ENCODE peak calls at places on chromosomes 16 and 17, in eight cellular contexts. U, I, F, X, H, G, N and Q are unnamed samples.

GRCh38 chr17:29571883-29572681 is 3.6 kb downstream of the TP53I13 start:
- DNase-seq in G (no peak), H (no peak), I (no peak), X (no peak), N (no peak), F (no peak), U (no peak), Q (no peak)

GRCh38 chr17:78706271-78706915 is 75.7 kb downstream of the CYTH1 start:
- DNase-seq in X (no peak), U (peak; percentile 22), F (no peak), I (no peak), G (no peak), N (no peak), H (no peak), Q (no peak)

GRCh38 chr17:16352838-16353701 is at the start of gene CENPV:
- DNase-seq in N (peak; percentile 54), H (peak; percentile 40), G (peak; percentile 73), U (no peak), F (peak; percentile 22), I (peak; percentile 42), X (peak; percentile 59), Q (peak; percentile 49)

GRCh38 chr17:4147751-4148310 is 4.8 kb downstream of the CYB5D2 start:
- DNase-seq in I (no peak), H (no peak), X (no peak), N (no peak), U (no peak), F (no peak), G (no peak), Q (no peak)

GRCh38 chr17:59381716-59382570 is 50.5 kb downstream of the YPEL2 start:
- DNase-seq in I (peak; percentile 22), U (no peak), H (no peak), G (no peak), N (no peak), F (peak; percentile 92), X (no peak), Q (no peak)

GRCh38 chr17:29710891-29711418 is 88.2 kb upstream of the CORO6 start:
- DNase-seq in U (no peak), I (no peak), F (no peak), X (no peak), N (no peak), H (no peak), G (no peak), Q (no peak)

GRCh38 chr16:2745116-2745890 is 7.1 kb upstream of the SRRM2 start:
- DNase-seq in I (no peak), F (no peak), H (no peak), G (no peak), X (no peak), N (no peak), U (no peak), Q (no peak)

GRCh38 chr16:106623-107324 is 28.7 kb downstream of the MPG start:
- DNase-seq in U (peak; percentile 59), H (peak; percentile 59), I (no peak), G (peak; percentile 54), X (no peak), F (peak; percentile 88), N (peak; percentile 46), Q (peak; percentile 45)

GRCh38 chr16:12771341-12771798 is 32.3 kb downstream of the CPPED1 start:
- DNase-seq in F (peak; percentile 46), G (no peak), U (no peak), N (no peak), H (no peak), X (no peak), I (no peak), Q (no peak)

GRCh38 chr17:34299918-34300600 is 14.5 kb downstream of the CCL11 start:
- DNase-seq in F (no peak), U (peak; percentile 43), X (no peak), H (peak; percentile 9), G (no peak), N (no peak), I (no peak), Q (no peak)

GRCh38 chr16:8998114-8998513 is 34.4 kb upstream of the USP7 start:
- DNase-seq in F (no peak), I (no peak), X (no peak), G (no peak), U (no peak), H (no peak), N (no peak), Q (no peak)

GRCh38 chr17:7613769-7614421 is 802 bp downstream of the FXR2 start:
- DNase-seq in G (no peak), N (no peak), H (no peak), U (no peak), F (no peak), I (no peak), X (no peak), Q (no peak)